ENCODE peak calls at places on chromosomes 2 and 18, in five cellular contexts. G, T, U, O and Q are unnamed samples.

GRCh38 chr2:37324536-37324785 is 172 bp downstream of the PRKD3 start:
- DNase-seq in U (peak; percentile 93), G (no peak), O (peak; percentile 80), T (peak; percentile 72), Q (no peak)

GRCh38 chr18:23701544-23702064 is 12.4 kb downstream of the LAMA3 start:
- DNase-seq in T (no peak), O (no peak), U (no peak), G (no peak), Q (no peak)

GRCh38 chr18:12255626-12256026 is 1.5 kb downstream of the CIDEA start:
- DNase-seq in O (no peak), G (no peak), U (no peak), T (no peak), Q (peak; percentile 57)

GRCh38 chr2:150013011-150013410 is 425.4 kb upstream of the MMADHC start:
- DNase-seq in U (no peak), O (no peak), T (no peak), G (peak; percentile 13), Q (peak; percentile 20)

GRCh38 chr2:211157211-211157610 is 600.8 kb downstream of the CPS1 start:
- DNase-seq in G (no peak), T (no peak), U (no peak), O (no peak), Q (no peak)

GRCh38 chr2:230408244-230408842 is 7.7 kb upstream of the SP100 start:
- DNase-seq in T (no peak), G (no peak), O (no peak), U (no peak), Q (peak; percentile 93)

GRCh38 chr18:61980355-61980754 is 87.5 kb upstream of the RNF152 start:
- DNase-seq in O (no peak), G (no peak), U (no peak), T (no peak), Q (no peak)

GRCh38 chr2:128458438-128458837 is 139.8 kb upstream of the HS6ST1 start:
- DNase-seq in G (no peak), U (no peak), O (no peak), T (peak; percentile 3), Q (no peak)

GRCh38 chr2:79855264-79856006 is 342.6 kb downstream of the CTNNA2 start:
- DNase-seq in U (no peak), T (no peak), G (no peak), O (peak; percentile 31), Q (no peak)

GRCh38 chr2:184692137-184692734 is 93.9 kb downstream of the ZNF804A start:
- DNase-seq in O (no peak), T (no peak), G (peak; percentile 8), U (no peak), Q (no peak)

GRCh38 chr2:73999881-74000597 is 15.3 kb downstream of the TET3 start:
- DNase-seq in G (no peak), U (no peak), O (no peak), T (no peak), Q (no peak)

GRCh38 chr2:166957686-166958085 is 69.4 kb downstream of the XIRP2 start:
- DNase-seq in U (no peak), T (no peak), G (no peak), O (no peak), Q (no peak)

GRCh38 chr2:88100489-88100858 is 27.4 kb downstream of the FABP1 start:
- DNase-seq in G (no peak), O (no peak), U (no peak), T (no peak), Q (no peak)

GRCh38 chr18:56647071-56647470 is 4.1 kb upstream of the WDR7 start:
- DNase-seq in O (no peak), T (no peak), U (no peak), G (no peak), Q (no peak)

GRCh38 chr2:55245411-55245810 is 12.9 kb downstream of the RPS27A start:
- DNase-seq in T (no peak), U (no peak), O (no peak), G (no peak), Q (no peak)